ENCODE peak calls at places on chromosomes 1 and 21, in nine cellular contexts. One of them, this sample, is unnamed.

GRCh38 chr21:29104239-29104708 is 26.2 kb upstream of the MAP3K7CL start:
- DNase-seq in psoas muscle: no peak
- DNase-seq in CD8-positive, alpha-beta T cell: no peak
- DNase-seq in adrenal gland: no peak
- DNase-seq in PC-3: no peak
- DNase-seq in left ventricle myocardium inferior: no peak
- DNase-seq in heart right ventricle: no peak
- DNase-seq in IMR-90: peak
- DNase-seq in fibroblast of lung: peak
- DNase-seq in this sample: no peak

GRCh38 chr21:45537111-45537745 is 5.0 kb downstream of the SLC19A1 start:
- DNase-seq in CD8-positive, alpha-beta T cell: peak
- DNase-seq in fibroblast of lung: no peak
- DNase-seq in heart right ventricle: no peak
- DNase-seq in IMR-90: no peak
- DNase-seq in adrenal gland: peak
- DNase-seq in psoas muscle: peak
- DNase-seq in PC-3: no peak
- DNase-seq in left ventricle myocardium inferior: peak
- DNase-seq in this sample: peak

GRCh38 chr1:161081151-161081405 is 8.3 kb downstream of the NECTIN4 start:
- DNase-seq in CD8-positive, alpha-beta T cell: no peak
- DNase-seq in left ventricle myocardium inferior: no peak
- DNase-seq in PC-3: no peak
- DNase-seq in psoas muscle: no peak
- DNase-seq in heart right ventricle: no peak
- DNase-seq in adrenal gland: no peak
- DNase-seq in IMR-90: no peak
- DNase-seq in fibroblast of lung: peak
- DNase-seq in this sample: no peak

GRCh38 chr1:164310166-164310565 is 248.8 kb upstream of the PBX1 start:
- DNase-seq in CD8-positive, alpha-beta T cell: no peak
- DNase-seq in left ventricle myocardium inferior: no peak
- DNase-seq in PC-3: no peak
- DNase-seq in fibroblast of lung: peak
- DNase-seq in adrenal gland: no peak
- DNase-seq in psoas muscle: no peak
- DNase-seq in IMR-90: no peak
- DNase-seq in heart right ventricle: no peak
- DNase-seq in this sample: no peak

GRCh38 chr1:240965581-240966091 is 353.7 kb upstream of the GREM2 start:
- DNase-seq in CD8-positive, alpha-beta T cell: no peak
- DNase-seq in PC-3: peak
- DNase-seq in IMR-90: no peak
- DNase-seq in left ventricle myocardium inferior: no peak
- DNase-seq in adrenal gland: no peak
- DNase-seq in fibroblast of lung: no peak
- DNase-seq in psoas muscle: no peak
- DNase-seq in heart right ventricle: no peak
- DNase-seq in this sample: no peak

GRCh38 chr1:181122227-181122626 is 33.7 kb downstream of the IER5 start:
- DNase-seq in PC-3: no peak
- DNase-seq in psoas muscle: no peak
- DNase-seq in adrenal gland: no peak
- DNase-seq in heart right ventricle: no peak
- DNase-seq in IMR-90: no peak
- DNase-seq in fibroblast of lung: no peak
- DNase-seq in left ventricle myocardium inferior: no peak
- DNase-seq in CD8-positive, alpha-beta T cell: no peak
- DNase-seq in this sample: no peak

GRCh38 chr1:61746768-61747167 is 4.5 kb downstream of the PATJ start:
- DNase-seq in left ventricle myocardium inferior: no peak
- DNase-seq in psoas muscle: no peak
- DNase-seq in fibroblast of lung: peak
- DNase-seq in CD8-positive, alpha-beta T cell: no peak
- DNase-seq in heart right ventricle: no peak
- DNase-seq in PC-3: peak
- DNase-seq in IMR-90: peak
- DNase-seq in adrenal gland: no peak
- DNase-seq in this sample: no peak

GRCh38 chr1:119554188-119554587 is 47.2 kb downstream of the HSD3B1 start:
- DNase-seq in IMR-90: peak
- DNase-seq in fibroblast of lung: peak
- DNase-seq in PC-3: no peak
- DNase-seq in left ventricle myocardium inferior: no peak
- DNase-seq in heart right ventricle: no peak
- DNase-seq in adrenal gland: peak
- DNase-seq in CD8-positive, alpha-beta T cell: no peak
- DNase-seq in psoas muscle: no peak
- DNase-seq in this sample: no peak

GRCh38 chr1:226176870-226177269 is 9.7 kb downstream of the ACBD3 start:
- DNase-seq in IMR-90: no peak
- DNase-seq in fibroblast of lung: no peak
- DNase-seq in PC-3: no peak
- DNase-seq in heart right ventricle: no peak
- DNase-seq in CD8-positive, alpha-beta T cell: no peak
- DNase-seq in psoas muscle: no peak
- DNase-seq in left ventricle myocardium inferior: no peak
- DNase-seq in adrenal gland: no peak
- DNase-seq in this sample: no peak

GRCh38 chr1:109762039-109762585 is 1.6 kb downstream of the EPS8L3 start:
- DNase-seq in fibroblast of lung: no peak
- DNase-seq in left ventricle myocardium inferior: peak
- DNase-seq in CD8-positive, alpha-beta T cell: no peak
- DNase-seq in psoas muscle: no peak
- DNase-seq in IMR-90: no peak
- DNase-seq in adrenal gland: no peak
- DNase-seq in PC-3: no peak
- DNase-seq in heart right ventricle: no peak
- DNase-seq in this sample: no peak

DNA sequence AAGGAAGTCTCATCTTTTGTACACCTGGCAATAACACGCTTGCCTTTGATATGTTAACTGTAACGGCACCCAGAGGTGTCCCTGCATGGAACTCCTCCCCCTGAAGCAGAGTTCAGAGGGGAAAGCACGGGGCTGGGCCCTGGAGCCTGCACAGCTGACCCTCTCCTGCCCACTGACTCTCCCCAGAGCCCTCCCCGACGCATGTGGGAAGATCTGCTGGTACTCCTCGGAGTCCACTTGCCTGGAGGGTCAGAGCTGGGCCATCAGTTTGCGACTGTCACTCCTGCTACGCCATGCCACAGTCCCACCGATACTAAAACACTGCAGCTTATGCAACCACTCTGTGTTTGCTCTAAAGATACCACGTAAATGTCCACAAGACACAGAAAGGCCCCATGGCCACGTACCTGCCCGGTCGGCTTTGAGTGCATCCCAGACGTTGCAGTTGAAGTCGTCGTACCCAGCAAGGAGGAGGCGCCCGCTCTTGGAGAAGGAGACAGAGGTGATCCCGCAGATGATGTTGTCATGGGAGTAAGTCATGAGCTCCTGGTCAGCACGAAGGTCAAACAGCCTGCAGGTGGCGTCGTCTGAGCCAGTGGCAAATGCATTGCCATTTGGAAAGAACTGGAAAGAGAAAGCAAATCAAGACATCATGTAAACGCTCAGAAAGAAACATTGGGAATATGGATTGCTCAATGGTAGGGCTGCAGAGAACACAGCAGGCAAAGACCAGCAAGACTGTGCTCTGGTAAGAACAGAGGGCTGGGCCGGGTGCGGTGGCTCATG is 10.6 kb upstream of the NADK start:
- DNase-seq in PC-3: peak
- DNase-seq in adrenal gland: peak
- DNase-seq in left ventricle myocardium inferior: no peak
- DNase-seq in heart right ventricle: no peak
- DNase-seq in IMR-90: peak
- DNase-seq in CD8-positive, alpha-beta T cell: no peak
- DNase-seq in fibroblast of lung: no peak
- DNase-seq in psoas muscle: no peak
- DNase-seq in this sample: peak
- TF ChIP-seq CTCF in PC-3: peak
- TF ChIP-seq CTCF in adrenal gland: no peak
- TF ChIP-seq CTCF in left ventricle myocardium inferior: peak
- TF ChIP-seq CTCF in heart right ventricle: no peak
- TF ChIP-seq CTCF in IMR-90: peak
- TF ChIP-seq CTCF in CD8-positive, alpha-beta T cell: no peak
- TF ChIP-seq CTCF in fibroblast of lung: peak
- TF ChIP-seq CTCF in psoas muscle: peak
- TF ChIP-seq CTCF in this sample: peak

DNA sequence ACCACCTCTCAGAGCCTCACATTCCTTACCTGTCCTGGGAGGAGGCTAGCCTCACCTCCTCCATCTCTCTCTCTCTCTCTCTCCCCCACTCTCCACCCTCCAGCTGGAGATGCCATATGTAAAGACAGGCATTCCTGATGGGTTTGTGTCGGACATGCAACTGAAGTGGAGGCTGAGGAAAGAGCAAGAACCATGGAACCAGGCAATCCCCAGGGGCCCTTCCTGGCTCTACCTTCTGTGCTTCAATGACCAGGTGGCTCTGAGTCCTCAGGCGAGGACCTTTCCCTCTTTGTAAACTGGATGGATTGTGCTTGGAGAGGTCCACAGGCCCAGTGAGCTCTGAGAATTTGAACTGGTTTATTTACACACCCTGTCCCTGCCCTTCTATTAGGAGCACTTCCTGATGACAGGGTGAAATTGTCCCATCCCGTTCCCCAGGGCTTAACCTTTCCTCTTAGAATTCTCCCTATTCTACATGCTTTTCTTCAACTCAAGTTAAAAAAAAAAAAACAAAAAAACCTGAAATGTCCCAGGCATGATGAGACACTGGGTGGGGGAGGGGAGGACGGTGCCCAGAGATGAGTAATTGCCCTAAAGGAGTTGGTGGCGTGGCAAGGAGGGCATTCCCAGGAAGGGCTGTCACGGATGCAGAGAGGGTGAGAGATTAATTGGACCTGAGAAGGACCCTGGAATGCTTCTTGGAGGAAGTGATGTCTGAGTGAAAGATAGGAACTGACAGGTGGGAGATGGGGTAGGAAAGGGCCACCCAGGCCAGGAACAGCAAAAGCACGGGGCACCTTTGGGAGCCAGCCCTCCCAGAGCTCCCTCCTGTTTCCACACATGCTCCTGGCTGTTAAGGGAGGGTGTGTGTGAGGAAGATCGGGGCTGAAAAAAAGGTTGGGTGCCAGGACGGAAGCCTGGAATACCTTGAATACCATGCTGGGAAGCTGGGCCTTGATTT is 50.2 kb upstream of the WASF2 start:
- DNase-seq in fibroblast of lung: peak
- DNase-seq in PC-3: peak
- DNase-seq in heart right ventricle: no peak
- DNase-seq in left ventricle myocardium inferior: no peak
- DNase-seq in IMR-90: peak
- DNase-seq in CD8-positive, alpha-beta T cell: no peak
- DNase-seq in adrenal gland: peak
- DNase-seq in psoas muscle: no peak
- DNase-seq in this sample: no peak
- H3K27ac ChIP-seq in fibroblast of lung: peak
- H3K27ac ChIP-seq in PC-3: peak
- H3K27ac ChIP-seq in heart right ventricle: no peak
- H3K27ac ChIP-seq in left ventricle myocardium inferior: peak
- H3K27ac ChIP-seq in IMR-90: peak
- H3K27ac ChIP-seq in CD8-positive, alpha-beta T cell: no peak
- H3K27ac ChIP-seq in adrenal gland: peak
- H3K27ac ChIP-seq in psoas muscle: peak
- H3K27ac ChIP-seq in this sample: peak

GRCh38 chr1:179108644-179109043 is 26.8 kb downstream of the TOR3A start:
- DNase-seq in adrenal gland: no peak
- DNase-seq in psoas muscle: no peak
- DNase-seq in fibroblast of lung: no peak
- DNase-seq in heart right ventricle: no peak
- DNase-seq in PC-3: no peak
- DNase-seq in left ventricle myocardium inferior: no peak
- DNase-seq in CD8-positive, alpha-beta T cell: no peak
- DNase-seq in IMR-90: no peak
- DNase-seq in this sample: no peak

GRCh38 chr1:179107706-179108629 is 26.1 kb downstream of the TOR3A start:
- DNase-seq in heart right ventricle: no peak
- DNase-seq in IMR-90: no peak
- DNase-seq in psoas muscle: peak
- DNase-seq in PC-3: no peak
- DNase-seq in adrenal gland: no peak
- DNase-seq in left ventricle myocardium inferior: no peak
- DNase-seq in CD8-positive, alpha-beta T cell: no peak
- DNase-seq in fibroblast of lung: no peak
- DNase-seq in this sample: no peak

GRCh38 chr1:179104851-179105250 is 23.0 kb downstream of the TOR3A start:
- DNase-seq in left ventricle myocardium inferior: no peak
- DNase-seq in psoas muscle: no peak
- DNase-seq in heart right ventricle: no peak
- DNase-seq in adrenal gland: no peak
- DNase-seq in CD8-positive, alpha-beta T cell: no peak
- DNase-seq in IMR-90: no peak
- DNase-seq in PC-3: no peak
- DNase-seq in fibroblast of lung: no peak
- DNase-seq in this sample: no peak

GRCh38 chr1:179103999-179104398 is 22.1 kb downstream of the TOR3A start:
- DNase-seq in adrenal gland: no peak
- DNase-seq in psoas muscle: no peak
- DNase-seq in CD8-positive, alpha-beta T cell: no peak
- DNase-seq in left ventricle myocardium inferior: no peak
- DNase-seq in IMR-90: no peak
- DNase-seq in heart right ventricle: no peak
- DNase-seq in PC-3: no peak
- DNase-seq in fibroblast of lung: no peak
- DNase-seq in this sample: no peak

GRCh38 chr1:179105393-179105792 is 23.5 kb downstream of the TOR3A start:
- DNase-seq in PC-3: peak
- DNase-seq in heart right ventricle: no peak
- DNase-seq in psoas muscle: no peak
- DNase-seq in IMR-90: no peak
- DNase-seq in adrenal gland: no peak
- DNase-seq in CD8-positive, alpha-beta T cell: no peak
- DNase-seq in left ventricle myocardium inferior: no peak
- DNase-seq in fibroblast of lung: peak
- DNase-seq in this sample: no peak
- TF ChIP-seq CTCF in PC-3: peak
- TF ChIP-seq CTCF in heart right ventricle: no peak
- TF ChIP-seq CTCF in psoas muscle: no peak
- TF ChIP-seq CTCF in IMR-90: peak
- TF ChIP-seq CTCF in adrenal gland: no peak
- TF ChIP-seq CTCF in CD8-positive, alpha-beta T cell: no peak
- TF ChIP-seq CTCF in left ventricle myocardium inferior: peak
- TF ChIP-seq CTCF in fibroblast of lung: peak
- TF ChIP-seq CTCF in this sample: peak

GRCh38 chr1:169697769-169698168 is 13.7 kb downstream of the SELL start:
- DNase-seq in fibroblast of lung: no peak
- DNase-seq in PC-3: no peak
- DNase-seq in adrenal gland: no peak
- DNase-seq in left ventricle myocardium inferior: no peak
- DNase-seq in CD8-positive, alpha-beta T cell: no peak
- DNase-seq in IMR-90: no peak
- DNase-seq in psoas muscle: no peak
- DNase-seq in heart right ventricle: no peak
- DNase-seq in this sample: no peak
- H3K27ac ChIP-seq in fibroblast of lung: no peak
- H3K27ac ChIP-seq in PC-3: no peak
- H3K27ac ChIP-seq in adrenal gland: no peak
- H3K27ac ChIP-seq in left ventricle myocardium inferior: no peak
- H3K27ac ChIP-seq in CD8-positive, alpha-beta T cell: no peak
- H3K27ac ChIP-seq in IMR-90: no peak
- H3K27ac ChIP-seq in psoas muscle: no peak
- H3K27ac ChIP-seq in heart right ventricle: no peak
- H3K27ac ChIP-seq in this sample: no peak

This sample was measured in lower lobe of right lung.